ENCODE peak calls at places on chromosomes 11 and 22, in eight cellular contexts. Q is activated naive CD8-positive, alpha-beta T cell treated with anti-CD3 and anti-CD28 coated beads, Interleukin-2, amount 50 U/mL, for 24 hours; G is posterior cingulate gyrus; L is renal cortical epithelial cell; V is EH; F is ACHN; P is ELR; J is cardiac muscle cell. A is an unnamed sample.

GRCh38 chr22:43476341-43476740 is 64.5 kb downstream of the MPPED1 start:
- DNase-seq in Q (no peak), G (no peak), L (no peak), V (no peak), F (no peak), P (no peak), J (no peak), A (no peak)

GRCh38 chr11:3631331-3631730 is 10.5 kb downstream of the ART5 start:
- DNase-seq in Q (no peak), G (no peak), L (peak), V (no peak), F (no peak), P (peak), J (no peak), A (no peak)

GRCh38 chr22:38843716-38844660 is at the start of gene NPTXR:
- DNase-seq in Q (peak), G (peak), L (no peak), V (peak), F (peak), P (peak), J (peak), A (no peak)

GRCh38 chr11:10356161-10356560 is 51.3 kb downstream of the ADM start:
- DNase-seq in Q (no peak), G (no peak), L (no peak), V (no peak), F (no peak), P (no peak), J (no peak), A (no peak)

GRCh38 chr11:107741044-107741823 is 29.4 kb upstream of the SLN start:
- DNase-seq in Q (no peak), G (no peak), L (peak), V (peak), F (peak), P (peak), J (peak), A (peak)

GRCh38 chr11:58006940-58007339 is 16.7 kb upstream of the OR9Q1 start:
- DNase-seq in Q (no peak), G (no peak), L (peak), V (peak), F (peak), P (peak), J (peak), A (no peak)

GRCh38 chr11:34850339-34850738 is 65.8 kb downstream of the APIP start:
- DNase-seq in Q (no peak), G (no peak), L (peak), V (no peak), F (no peak), P (peak), J (no peak), A (no peak)

GRCh38 chr22:33864723-33865130 is 55.5 kb downstream of the LARGE1 start:
- DNase-seq in Q (no peak), G (no peak), L (no peak), V (peak), F (no peak), P (no peak), J (peak), A (no peak)

GRCh38 chr22:23829845-23830372 is 8.9 kb downstream of the DERL3 start:
- DNase-seq in Q (no peak), G (no peak), L (no peak), V (peak), F (no peak), P (peak), J (peak), A (no peak)